ENCODE peak calls at places on chromosomes 5 and 9, in ten cellular contexts. C, K, D, Q, J, N, E, U, Y and A are unnamed samples.

GRCh38 chr5:176614805-176615478 is 5.0 kb upstream of the GPRIN1 start:
- DNase-seq in K (peak), Q (no peak), U (no peak), N (no peak), J (no peak), Y (no peak), C (no peak), D (no peak), E (no peak), A (no peak)

GRCh38 chr5:4563400-4563799 is 576.7 kb upstream of the ADAMTS16 start:
- DNase-seq in D (no peak), C (no peak), E (no peak), N (no peak), J (no peak), U (no peak), Y (no peak), Q (peak), K (no peak), A (no peak)

GRCh38 chr9:34501889-34502425 is 20.8 kb downstream of the ENHO start:
- DNase-seq in N (no peak), K (peak), U (peak), E (peak), Y (no peak), C (no peak), J (no peak), D (peak), Q (peak), A (peak)

GRCh38 chr5:89181546-89181945 is 298.6 kb upstream of the MEF2C start:
- DNase-seq in C (no peak), E (no peak), J (no peak), K (no peak), D (no peak), U (no peak), Q (no peak), Y (no peak), N (no peak), A (no peak)

GRCh38 chr9:137280478-137281344 is 3.2 kb downstream of the TOR4A start:
- DNase-seq in Y (no peak), J (no peak), Q (peak), E (no peak), C (no peak), D (no peak), K (no peak), U (no peak), N (no peak), A (peak)

GRCh38 chr9:77708416-77708815 is 60.3 kb upstream of the GNA14 start:
- DNase-seq in D (no peak), J (no peak), Y (no peak), U (no peak), E (no peak), K (peak), C (no peak), N (no peak), Q (no peak), A (no peak)

GRCh38 chr9:13228431-13228830 is 51.1 kb downstream of the MPDZ start:
- DNase-seq in J (no peak), Y (no peak), N (no peak), U (no peak), Q (no peak), C (no peak), E (no peak), D (no peak), K (no peak), A (no peak)

GRCh38 chr5:151195622-151196021 is 28.3 kb downstream of the CCDC69 start:
- DNase-seq in D (no peak), K (no peak), Y (peak), N (no peak), E (no peak), J (no peak), Q (no peak), C (no peak), U (no peak), A (no peak)

GRCh38 chr9:21395778-21396717 is 10.8 kb upstream of the IFNA2 start:
- DNase-seq in E (peak), C (peak), Q (peak), U (peak), J (peak), K (no peak), Y (peak), D (peak), N (peak), A (peak)

GRCh38 chr5:133354323-133355161 is 257.8 kb downstream of the FSTL4 start:
- DNase-seq in E (no peak), C (no peak), J (no peak), U (no peak), Y (no peak), Q (peak), D (no peak), N (no peak), K (no peak), A (no peak)

GRCh38 chr5:136734638-136735037 is 369.3 kb upstream of the TRPC7 start:
- DNase-seq in E (no peak), U (no peak), K (no peak), Y (no peak), C (no peak), Q (no peak), J (no peak), N (no peak), D (no peak), A (no peak)

GRCh38 chr5:127358274-127358673 is 67.7 kb downstream of the MEGF10 start:
- DNase-seq in U (no peak), N (no peak), D (no peak), E (no peak), Y (no peak), Q (no peak), C (no peak), K (peak), J (no peak), A (no peak)